ENCODE peak calls at places on chromosomes 11 and 22, in six cellular contexts. L is tibial nerve, O is lower lobe of right lung, E is neural progenitor cell, P is IMR-90, R is GM23338. M is an unnamed sample.
A peak's percentile ranks its signal among the peaks of the same experiment; 100 is the strongest.

GRCh38 chr22:20395181-20395896 is 1.4 kb downstream of the ZNF74 start:
- DNase-seq in L (no peak), O (no peak), E (no peak), P (no peak), R (no peak), M (no peak)

GRCh38 chr11:2519879-2520735 is 75.3 kb downstream of the KCNQ1 start:
- DNase-seq in L (peak; percentile 9), O (peak; percentile 42), E (peak; percentile 1), P (no peak), R (no peak), M (no peak)

GRCh38 chr22:36771376-36772063 is 4.4 kb downstream of the IFT27 start:
- DNase-seq in L (no peak), O (no peak), E (peak; percentile 1), P (no peak), R (no peak), M (no peak)

GRCh38 chr11:44889266-44889665 is 61.4 kb downstream of the TP53I11 start:
- DNase-seq in L (no peak), O (no peak), E (no peak), P (peak; percentile 23), R (no peak), M (no peak)

GRCh38 chr11:88475991-88476418 is 138.5 kb upstream of the CTSC start:
- DNase-seq in L (no peak), O (no peak), E (no peak), P (peak; percentile 66), R (no peak), M (no peak)

GRCh38 chr11:131973017-131973416 is 602.6 kb downstream of the NTM start:
- DNase-seq in L (no peak), O (no peak), E (no peak), P (no peak), R (no peak), M (no peak)

GRCh38 chr11:76661835-76662434 is 8.6 kb downstream of the LRRC32 start:
- DNase-seq in L (peak; percentile 8), O (no peak), E (no peak), P (no peak), R (no peak), M (no peak)

GRCh38 chr22:40567106-40567505 is 69.4 kb downstream of the MRTFA start:
- DNase-seq in L (no peak), O (no peak), E (no peak), P (peak; percentile 59), R (no peak), M (no peak)

GRCh38 chr22:27714076-27714475 is 87.5 kb downstream of the MN1 start:
- DNase-seq in L (no peak), O (no peak), E (no peak), P (no peak), R (no peak), M (no peak)

GRCh38 chr22:33210129-33210784 is 152.1 kb upstream of the SYN3 start:
- DNase-seq in L (no peak), O (no peak), E (peak; percentile 64), P (peak; percentile 9), R (peak; percentile 87), M (no peak)

GRCh38 chr22:47207846-47208554 is 445.6 kb downstream of the TBC1D22A start:
- DNase-seq in L (no peak), O (no peak), E (no peak), P (no peak), R (no peak), M (no peak)

GRCh38 chr11:128422576-128423370 is 164.6 kb downstream of the ETS1 start:
- DNase-seq in L (no peak), O (peak; percentile 47), E (peak; percentile 13), P (no peak), R (no peak), M (peak; percentile 75)

GRCh38 chr22:42773161-42773560 is 52.5 kb upstream of the A4GALT start:
- DNase-seq in L (no peak), O (no peak), E (no peak), P (no peak), R (no peak), M (no peak)

GRCh38 chr11:20337526-20338154 is 25.9 kb upstream of the HTATIP2 start:
- DNase-seq in L (no peak), O (no peak), E (peak; percentile 81), P (peak; percentile 11), R (peak; percentile 68), M (no peak)

GRCh38 chr22:27868738-27869282 is 50.2 kb downstream of the PITPNB start:
- DNase-seq in L (no peak), O (no peak), E (no peak), P (no peak), R (no peak), M (no peak)

GRCh38 chr11:269146-269890 is 8.9 kb upstream of the NLRP6 start:
- DNase-seq in L (no peak), O (no peak), E (no peak), P (no peak), R (peak; percentile 18), M (peak; percentile 86)

GRCh38 chr22:31768422-31769059 is 14.7 kb downstream of the DEPDC5 start:
- DNase-seq in L (no peak), O (no peak), E (no peak), P (no peak), R (no peak), M (no peak)

GRCh38 chr11:134261626-134262488 is 8.5 kb downstream of the ACAD8 start:
- DNase-seq in L (no peak), O (no peak), E (peak; percentile 67), P (no peak), R (peak; percentile 84), M (peak; percentile 36)

GRCh38 chr11:1327064-1327460 is 17.6 kb upstream of the TOLLIP start:
- DNase-seq in L (no peak), O (no peak), E (no peak), P (peak; percentile 36), R (no peak), M (no peak)

GRCh38 chr11:31865606-31866300 is 54.6 kb upstream of the PAX6 start:
- DNase-seq in L (no peak), O (no peak), E (no peak), P (no peak), R (no peak), M (no peak)

GRCh38 chr11:80606726-80607125 is 1165.9 kb upstream of the TENM4 start:
- DNase-seq in L (no peak), O (no peak), E (peak; percentile 35), P (no peak), R (no peak), M (no peak)

GRCh38 chr11:68396526-68396925 is 64.0 kb upstream of the PPP6R3 start:
- DNase-seq in L (no peak), O (no peak), E (no peak), P (no peak), R (no peak), M (no peak)

GRCh38 chr11:27858901-27859300 is 158.6 kb upstream of the BDNF start:
- DNase-seq in L (no peak), O (no peak), E (no peak), P (no peak), R (no peak), M (no peak)

GRCh38 chr11:118544010-118544646 is 13.1 kb downstream of the TMEM25 start:
- DNase-seq in L (no peak), O (no peak), E (no peak), P (no peak), R (no peak), M (no peak)

GRCh38 chr11:111334495-111335123 is 36.3 kb downstream of the POU2AF3 start:
- DNase-seq in L (no peak), O (no peak), E (no peak), P (no peak), R (no peak), M (no peak)

GRCh38 chr11:69869311-69869939 is 50.2 kb upstream of the FGF3 start:
- DNase-seq in L (no peak), O (no peak), E (no peak), P (no peak), R (no peak), M (no peak)

DNA sequence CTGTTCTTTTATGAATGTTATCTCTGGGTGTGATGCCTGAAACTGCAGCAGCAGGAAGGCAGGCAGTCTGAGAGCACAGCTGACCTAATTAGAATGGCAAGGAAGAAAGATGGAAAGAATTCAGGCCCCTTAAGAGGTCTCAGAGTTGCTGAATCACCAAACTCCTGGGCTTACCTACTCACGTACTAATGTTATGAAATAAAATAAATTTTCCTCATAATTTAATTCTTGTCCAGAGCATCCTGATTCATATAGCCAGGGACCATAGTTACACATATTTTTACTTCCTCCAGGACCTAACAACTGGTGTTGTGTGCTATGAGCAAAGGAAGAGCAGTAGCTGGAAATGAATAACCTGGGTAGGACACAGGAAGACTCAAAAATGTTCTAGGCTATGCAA is 41.9 kb downstream of the SNX19 start:
- DNase-seq in L (no peak), O (no peak), E (no peak), P (peak; percentile 72), R (no peak), M (no peak)
- H3K27ac ChIP-seq in L (peak overlapping the region; percentile 88), O (no peak overlapping the region), E (no peak overlapping the region), P (no peak overlapping the region), R (no peak overlapping the region), M (no peak overlapping the region)

DNA sequence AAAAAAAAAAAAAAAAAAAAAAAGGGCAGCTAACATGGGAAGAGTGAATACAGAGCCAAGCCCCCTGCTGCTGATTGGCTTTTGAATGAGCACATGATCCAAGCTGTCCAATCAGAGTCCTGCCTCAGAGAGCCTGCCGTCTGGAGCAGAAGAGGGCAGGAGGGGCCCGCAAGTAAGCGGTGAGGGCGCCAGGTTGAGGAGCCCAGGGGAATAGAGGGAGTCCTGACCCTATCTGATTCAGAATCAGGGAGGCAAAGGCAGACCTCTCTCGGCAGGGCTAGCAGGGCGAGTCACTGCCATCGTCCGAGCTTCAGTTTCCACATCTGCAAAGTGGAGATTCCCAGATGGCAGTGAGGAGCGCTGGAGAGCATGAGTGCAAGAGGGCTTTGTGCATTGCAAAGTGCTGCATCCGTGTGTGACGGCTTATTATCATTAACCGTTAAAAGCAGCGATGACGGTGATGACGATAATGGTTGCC is 68.8 kb upstream of the ATXN10 start:
- DNase-seq in L (no peak), O (peak; percentile 34), E (peak; percentile 80), P (no peak), R (peak; percentile 83), M (no peak)
- H3K4me1 ChIP-seq in L (no peaks in the 10 kb centered on the region), O (no peaks in the 10 kb centered on the region), E (peaks cover 5% of the 10 kb centered on the region), P (no peaks in the 10 kb centered on the region), R (no peaks in the 10 kb centered on the region), M (no peaks in the 10 kb centered on the region)

DNA sequence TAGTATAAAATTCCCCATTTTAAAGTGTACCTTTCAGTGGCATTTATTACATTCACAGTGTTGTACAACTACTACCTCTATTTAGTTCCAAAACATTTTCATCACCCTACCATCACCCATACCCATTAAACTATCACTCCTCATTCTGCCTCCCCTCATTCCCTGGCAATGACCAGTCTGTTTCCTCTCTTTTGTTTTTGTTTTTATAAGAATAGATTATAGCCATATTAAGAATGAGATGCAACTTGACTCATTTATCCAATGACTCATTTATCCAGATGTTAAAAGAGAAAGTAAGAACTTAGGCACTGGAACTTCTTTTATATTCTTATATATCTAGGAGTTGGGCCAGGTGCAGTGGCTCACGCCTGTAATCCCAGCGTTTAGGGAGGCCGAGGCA is 156.3 kb downstream of the FAT3 start:
- DNase-seq in L (no peak), O (no peak), E (no peak), P (peak; percentile 77), R (no peak), M (no peak)
- H3K27ac ChIP-seq in L (no peak overlapping the region), O (no peak overlapping the region), E (no peak overlapping the region), P (no peak overlapping the region), R (no peak overlapping the region), M (no peak overlapping the region)

DNA sequence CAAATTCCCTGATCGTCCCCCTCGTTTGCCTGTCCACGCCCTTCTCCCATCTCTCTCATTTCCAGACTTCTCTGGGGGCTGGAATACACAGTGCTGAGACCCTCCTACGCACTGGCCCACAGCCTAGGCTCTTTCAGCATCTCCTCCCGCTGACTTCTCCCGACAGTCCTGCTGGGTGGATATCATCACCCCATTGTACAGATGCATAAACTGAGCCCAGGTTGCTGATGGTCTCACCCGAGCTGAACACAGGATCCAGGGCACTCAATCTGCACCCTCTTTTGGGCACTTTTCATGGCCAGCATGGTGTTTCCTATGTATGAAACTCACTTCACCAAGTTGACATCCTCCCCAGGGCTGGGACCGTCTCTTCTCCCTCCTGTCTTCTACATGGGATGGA is 31.7 kb upstream of the PICK1 start:
- DNase-seq in L (no peak), O (no peak), E (no peak), P (no peak), R (no peak), M (no peak)
- H3K4me1 ChIP-seq in L (no peaks in the 10 kb centered on the region), O (no peaks in the 10 kb centered on the region), E (peaks cover 14% of the 10 kb centered on the region), P (no peaks in the 10 kb centered on the region), R (no peaks in the 10 kb centered on the region), M (no peaks in the 10 kb centered on the region)

M was measured in CD4-positive, CD25-positive, alpha-beta regulatory T cell.